ENCODE peak calls at places on chromosome 10, in eight cellular contexts. P is body of pancreas, B is transverse colon, Q is fibroblast of the aortic adventitia, F is GM06990, U is bronchial epithelial cell, D is WERI-Rb-1, Y is foreskin fibroblast. Z is an unnamed sample.

GRCh38 chr10:71623098-71623985 is 96.2 kb downstream of the C10orf105 start:
- DNase-seq in B (peak; percentile 26), D (peak; percentile 32), Q (peak; percentile 28), F (no peak), U (peak; percentile 8), P (no peak), Y (peak; percentile 66), Z (no peak)

GRCh38 chr10:71727429-71728217 is 8.0 kb upstream of the C10orf105 start:
- DNase-seq in D (no peak), F (peak; percentile 81), Y (peak; percentile 30), P (peak; percentile 56), Q (peak; percentile 56), B (peak; percentile 89), U (peak; percentile 21), Z (peak; percentile 53)

GRCh38 chr10:113720386-113720785 is 31.1 kb upstream of the PLEKHS1 start:
- DNase-seq in Y (no peak), Q (no peak), P (no peak), D (no peak), U (peak; percentile 25), F (no peak), B (no peak), Z (no peak)

GRCh38 chr10:121131426-121132277 is 280.5 kb downstream of the WDR11 start:
- DNase-seq in B (no peak), P (no peak), Q (no peak), D (no peak), Y (no peak), U (no peak), F (no peak), Z (no peak)

GRCh38 chr10:96998329-96998888 is 166.3 kb downstream of the LCOR start:
- DNase-seq in U (peak; percentile 47), F (no peak), B (no peak), P (peak; percentile 28), Q (peak; percentile 75), Y (peak; percentile 71), D (no peak), Z (no peak)

GRCh38 chr10:110343947-110344346 is 39.2 kb upstream of the SMNDC1 start:
- DNase-seq in Q (no peak), F (no peak), B (no peak), U (no peak), Y (no peak), D (no peak), P (no peak), Z (no peak)

GRCh38 chr10:125120046-125120710 is 40.2 kb downstream of the CTBP2 start:
- DNase-seq in Y (peak; percentile 42), D (no peak), Q (no peak), P (no peak), U (no peak), B (no peak), F (no peak), Z (no peak)

GRCh38 chr10:24891823-24892222 is 60.6 kb downstream of the PRTFDC1 start:
- DNase-seq in P (no peak), U (peak; percentile 83), B (no peak), Q (peak; percentile 59), D (no peak), F (no peak), Y (peak; percentile 86), Z (no peak)

GRCh38 chr10:11697718-11698527 is 44.3 kb upstream of the ECHDC3 start:
- DNase-seq in P (no peak), D (no peak), F (no peak), Q (no peak), Y (no peak), B (no peak), U (no peak), Z (no peak)

GRCh38 chr10:17453035-17453376 is 1.4 kb downstream of the ST8SIA6 start:
- DNase-seq in P (no peak), D (no peak), U (no peak), B (no peak), F (no peak), Y (no peak), Q (no peak), Z (no peak)

GRCh38 chr10:28284126-28284525 is 18.7 kb downstream of the MPP7 start:
- DNase-seq in F (no peak), U (peak; percentile 40), D (no peak), P (peak; percentile 24), Q (no peak), B (no peak), Y (no peak), Z (no peak)

GRCh38 chr10:67697646-67698245 is 1.8 kb upstream of the CTNNA3 start:
- DNase-seq in P (peak; percentile 17), B (no peak), Y (peak; percentile 62), F (no peak), Q (peak; percentile 66), U (peak; percentile 56), D (peak; percentile 16), Z (no peak)

GRCh38 chr10:3225589-3225988 is 53.0 kb upstream of the PITRM1 start:
- DNase-seq in U (peak; percentile 84), Y (peak; percentile 70), B (no peak), P (no peak), D (no peak), F (no peak), Q (peak; percentile 81), Z (no peak)

GRCh38 chr10:120423350-120424197 is 33.5 kb upstream of the PLPP4 start:
- DNase-seq in B (peak; percentile 38), P (peak; percentile 29), U (peak; percentile 58), D (peak; percentile 51), F (no peak), Q (peak; percentile 70), Y (peak; percentile 21), Z (peak; percentile 29)

GRCh38 chr10:76029782-76030181 is 598.4 kb downstream of the LRMDA start:
- DNase-seq in Q (no peak), U (no peak), B (no peak), Y (no peak), D (no peak), F (no peak), P (no peak), Z (no peak)

GRCh38 chr10:76026176-76026771 is 594.9 kb downstream of the LRMDA start:
- DNase-seq in Y (no peak), B (no peak), F (no peak), P (no peak), Q (no peak), U (peak; percentile 80), D (no peak), Z (no peak)

GRCh38 chr10:76024460-76025123 is 593.2 kb downstream of the LRMDA start:
- DNase-seq in B (no peak), D (no peak), F (no peak), Q (no peak), P (no peak), Y (no peak), U (no peak), Z (no peak)

GRCh38 chr10:76025124-76025477 is 593.7 kb downstream of the LRMDA start:
- DNase-seq in U (no peak), D (no peak), F (no peak), Q (no peak), Y (no peak), B (no peak), P (no peak), Z (no peak)

GRCh38 chr10:76026931-76027330 is 595.5 kb downstream of the LRMDA start:
- DNase-seq in Q (no peak), P (no peak), U (peak; percentile 33), Y (no peak), B (no peak), F (no peak), D (no peak), Z (no peak)
- TF ChIP-seq CTCF in Q (peak; percentile 10), P (no peak), U (peak; percentile 9), Y (no peak), B (no peak), F (no peak), D (peak; percentile 17), Z (no peak)

DNA sequence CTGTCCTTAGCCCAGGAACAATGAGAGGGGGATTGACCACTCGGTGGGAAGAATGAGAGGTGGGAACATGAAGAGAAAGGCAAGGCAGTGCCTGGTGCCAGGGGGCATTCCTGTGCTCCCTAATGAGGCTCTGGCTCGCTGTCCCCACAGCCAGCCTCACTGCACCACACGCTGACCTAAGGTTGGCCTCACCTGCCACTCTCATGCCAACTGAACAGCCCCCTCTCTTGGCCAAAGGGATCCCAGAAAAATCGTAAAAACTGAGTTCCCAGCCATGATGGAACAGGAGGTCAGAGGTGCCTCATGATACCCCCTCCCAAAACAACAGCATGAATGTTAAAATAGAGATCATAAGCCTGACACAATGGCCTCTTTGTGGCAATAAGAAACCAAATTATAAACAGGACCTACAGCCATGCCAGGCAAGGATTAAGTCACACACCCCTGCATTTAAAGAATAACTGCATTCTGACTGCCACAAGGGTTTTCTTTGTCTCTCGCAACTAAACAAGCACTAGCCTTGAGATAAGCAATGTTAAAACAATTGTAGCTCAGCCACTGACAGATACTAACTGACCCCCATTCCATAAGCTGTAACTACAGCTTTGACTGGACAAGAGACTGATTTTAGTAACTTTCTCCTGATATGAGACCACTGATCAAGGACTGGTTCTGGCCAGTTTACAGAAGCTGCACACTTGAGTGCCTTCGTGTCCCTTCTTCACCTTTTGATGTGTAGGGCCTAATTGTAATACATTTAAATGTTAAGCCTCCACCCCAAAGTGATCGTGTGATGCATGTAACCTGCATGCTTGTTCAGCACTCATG is 149.2 kb downstream of the SH2D4B start:
- DNase-seq in B (no peak), Q (no peak), Y (no peak), D (no peak), U (no peak), F (no peak), P (no peak), Z (no peak)
- TF ChIP-seq CTCF in B (no peak), Q (no peak), Y (no peak), D (no peak), U (no peak), F (no peak), P (no peak), Z (no peak)

DNA sequence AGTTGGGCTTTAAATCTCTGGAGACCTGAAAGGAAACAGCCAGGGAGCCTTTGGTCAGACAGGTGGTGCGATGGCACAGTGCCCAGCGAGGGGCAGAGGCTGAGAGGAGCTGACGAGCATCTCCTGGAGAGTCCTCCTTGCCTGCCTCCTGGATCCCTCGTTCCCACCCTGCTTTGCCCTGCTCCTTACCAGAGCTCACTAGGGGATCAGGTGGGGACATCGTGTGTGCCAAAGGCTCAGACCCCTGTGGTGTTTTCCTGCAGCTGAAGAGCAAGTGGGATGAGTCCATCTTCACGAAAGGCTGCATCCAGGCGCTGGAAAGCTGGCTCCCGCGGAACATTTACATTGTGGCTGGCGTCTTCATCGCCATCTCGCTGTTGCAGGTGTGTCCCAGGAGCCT is 21.8 kb upstream of the SH2D4B start:
- DNase-seq in P (peak; percentile 14), B (no peak), Y (no peak), D (no peak), Q (no peak), F (no peak), U (no peak), Z (no peak)
- TF ChIP-seq CTCF in P (no peak), B (no peak), Y (no peak), D (no peak), Q (no peak), F (no peak), U (no peak), Z (no peak)

DNA sequence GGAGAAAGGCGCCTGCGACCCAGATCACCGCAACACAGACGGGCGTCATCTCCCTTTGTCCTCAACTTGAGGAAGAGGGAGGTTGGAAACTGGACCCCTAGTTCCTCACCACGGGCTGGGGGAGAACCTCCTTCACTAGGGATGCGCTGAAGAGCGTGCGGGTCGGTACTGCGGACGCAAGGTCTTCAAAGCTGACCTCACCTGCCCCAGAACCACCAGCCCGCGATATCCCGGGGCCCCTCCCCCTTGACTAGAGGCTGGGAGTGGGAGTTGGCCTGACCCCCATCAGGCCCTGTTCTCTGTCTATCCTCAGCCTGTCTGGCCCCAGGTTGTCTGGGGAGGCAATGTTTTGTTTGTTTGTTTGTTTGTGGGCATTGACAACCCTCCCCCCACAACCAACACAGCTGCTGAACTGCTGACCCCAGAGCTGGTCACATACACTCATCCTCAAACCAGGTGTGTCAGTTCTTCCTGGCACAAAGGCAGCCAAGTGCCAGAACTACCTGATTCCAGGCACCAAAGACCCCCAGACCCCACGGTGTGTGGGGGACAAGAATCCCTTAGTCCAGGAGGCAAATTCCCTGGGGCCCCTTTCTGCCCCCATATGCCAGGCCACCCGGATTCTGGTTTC is 2.9 kb downstream of the NPM3 start:
- DNase-seq in U (no peak), Q (no peak), D (no peak), Y (no peak), P (no peak), B (no peak), F (no peak), Z (no peak)
- TF ChIP-seq CTCF in U (no peak), Q (no peak), D (peak; percentile 1), Y (no peak), P (no peak), B (no peak), F (no peak), Z (peak; percentile 1)